ENCODE peak calls at places on chromosomes 7 and 10, in four cellular contexts. I, T, F and R are unnamed samples.

GRCh38 chr7:117790251-117790650 is 83.0 kb downstream of the CTTNBP2 start:
- DNase-seq in T (no peak), I (no peak), F (no peak), R (no peak)

GRCh38 chr7:23472974-23473847 is 2.9 kb upstream of the IGF2BP3 start:
- DNase-seq in T (no peak), F (no peak), I (no peak), R (no peak)

GRCh38 chr10:14553434-14553833 is 221.3 kb downstream of the FAM107B start:
- DNase-seq in I (no peak), F (no peak), T (no peak), R (no peak)

GRCh38 chr10:3091346-3091787 is 24.0 kb downstream of the PFKP start:
- DNase-seq in T (no peak), I (no peak), F (no peak), R (no peak)

GRCh38 chr7:14073543-14073942 is 84.1 kb upstream of the ETV1 start:
- DNase-seq in T (no peak), I (no peak), F (no peak), R (no peak)

GRCh38 chr7:24732646-24733413 is 24.4 kb downstream of the GSDME start:
- DNase-seq in I (no peak), T (no peak), F (no peak), R (no peak)

GRCh38 chr10:67976292-67977245 is 92.1 kb downstream of the SIRT1 start:
- DNase-seq in T (no peak), I (peak), F (no peak), R (no peak)

GRCh38 chr10:88810196-88810961 is 7.8 kb downstream of the LIPM start:
- DNase-seq in I (no peak), T (no peak), F (peak), R (no peak)

GRCh38 chr7:5695037-5695708 is 86.3 kb downstream of the RNF216 start:
- DNase-seq in T (peak), F (peak), I (peak), R (peak)

GRCh38 chr10:79113827-79114226 is 45.1 kb downstream of the ZMIZ1 start:
- DNase-seq in T (no peak), F (no peak), I (no peak), R (no peak)

GRCh38 chr7:123460616-123461015 is 73.8 kb downstream of the IQUB start:
- DNase-seq in F (no peak), I (no peak), T (no peak), R (no peak)

GRCh38 chr10:132870426-132870825 is 71.9 kb downstream of the CFAP46 start:
- DNase-seq in F (no peak), T (no peak), I (no peak), R (no peak)

GRCh38 chr10:13528138-13528874 is 508 bp downstream of the BEND7 start:
- DNase-seq in F (no peak), I (no peak), T (no peak), R (no peak)

GRCh38 chr10:128422999-128423398 is 296.8 kb upstream of the MKI67 start:
- DNase-seq in F (no peak), T (no peak), I (no peak), R (no peak)

GRCh38 chr10:63042256-63042655 is 90.9 kb upstream of the NRBF2 start:
- DNase-seq in T (no peak), F (no peak), I (no peak), R (no peak)

GRCh38 chr7:128005759-128006159 is 25.5 kb downstream of the LRRC4 start:
- DNase-seq in I (no peak), T (no peak), F (no peak), R (no peak)

GRCh38 chr10:50322075-50322474 is 70.8 kb upstream of the ASAH2 start:
- DNase-seq in F (no peak), I (no peak), T (no peak), R (no peak)

GRCh38 chr7:2886900-2887299 is 42.8 kb upstream of the GNA12 start:
- DNase-seq in I (no peak), T (peak), F (peak), R (no peak)

GRCh38 chr10:23157691-23158369 is 34.3 kb upstream of the PTF1A start:
- DNase-seq in I (no peak), F (no peak), T (no peak), R (no peak)

GRCh38 chr7:69967699-69968450 is 369.6 kb downstream of the AUTS2 start:
- DNase-seq in F (no peak), T (no peak), I (no peak), R (no peak)

GRCh38 chr7:40057292-40057691 is 77.1 kb downstream of the MPLKIP start:
- DNase-seq in F (no peak), T (no peak), I (peak), R (no peak)

GRCh38 chr7:105985250-105985649 is 22.2 kb downstream of the CDHR3 start:
- DNase-seq in T (no peak), I (no peak), F (no peak), R (no peak)

GRCh38 chr7:94510582-94511456 is 1.2 kb downstream of the CASD1 start:
- DNase-seq in F (peak), I (peak), T (peak), R (no peak)

GRCh38 chr7:149704507-149704906 is 68.9 kb downstream of the ZNF467 start:
- DNase-seq in T (no peak), I (no peak), F (no peak), R (no peak)

GRCh38 chr7:33814958-33815735 is 90.2 kb upstream of the BMPER start:
- DNase-seq in I (no peak), F (no peak), T (no peak), R (no peak)

GRCh38 chr10:37643187-37643586 is 214.2 kb downstream of the ZNF248 start:
- DNase-seq in F (no peak), I (no peak), T (no peak), R (no peak)

GRCh38 chr7:17042211-17042610 is 160.4 kb upstream of the AGR3 start:
- DNase-seq in F (no peak), T (no peak), I (no peak), R (no peak)

GRCh38 chr7:17233643-17234397 is 64.6 kb upstream of the AHR start:
- DNase-seq in F (peak), T (peak), I (no peak), R (peak)

GRCh38 chr7:126996659-126997058 is 256.1 kb downstream of the GRM8 start:
- DNase-seq in F (no peak), T (no peak), I (no peak), R (no peak)

GRCh38 chr10:22552888-22553378 is 161.4 kb downstream of the PIP4K2A start:
- DNase-seq in I (no peak), T (no peak), F (no peak), R (no peak)

GRCh38 chr10:29634764-29635625 is at the start of gene SVIL:
- DNase-seq in F (no peak), T (no peak), I (no peak), R (no peak)

GRCh38 chr10:80429521-80429966 is 21.2 kb downstream of the PRXL2A start:
- DNase-seq in F (no peak), I (no peak), T (no peak), R (no peak)

GRCh38 chr7:85160223-85160622 is 26.6 kb downstream of the SEMA3D start:
- DNase-seq in I (no peak), T (no peak), F (peak), R (peak)

GRCh38 chr10:130941886-130942285 is 369.6 kb downstream of the TCERG1L start:
- DNase-seq in T (no peak), F (no peak), I (no peak), R (no peak)

GRCh38 chr10:71238626-71239025 is 26.3 kb downstream of the UNC5B start:
- DNase-seq in I (no peak), F (no peak), T (no peak), R (no peak)

GRCh38 chr10:92873029-92873428 is 24.7 kb downstream of the EXOC6 start:
- DNase-seq in F (no peak), I (no peak), T (no peak), R (no peak)

GRCh38 chr10:12768156-12768731 is 233.3 kb downstream of the CCDC3 start:
- DNase-seq in F (no peak), I (no peak), T (no peak), R (no peak)

GRCh38 chr10:96642973-96643372 is 56.2 kb upstream of the TM9SF3 start:
- DNase-seq in F (peak), T (peak), I (no peak), R (no peak)